ENCODE peak calls at places on chromosome 13, in four cellular contexts. One of them, this sample, is unnamed.

GRCh38 chr13:86563308-86563707 is 764.1 kb upstream of the SLITRK6 start:
- DNase-seq in HCT116: no peak
- DNase-seq in K562: no peak
- DNase-seq in GM12878: no peak
- DNase-seq in this sample: no peak

GRCh38 chr13:79051472-79051871 is 354.6 kb downstream of the RBM26 start:
- DNase-seq in HCT116: no peak
- DNase-seq in K562: no peak
- DNase-seq in GM12878: no peak
- DNase-seq in this sample: no peak

GRCh38 chr13:56586966-56587365 is 553.8 kb upstream of the PRR20A start:
- DNase-seq in HCT116: no peak
- DNase-seq in K562: no peak
- DNase-seq in GM12878: no peak
- DNase-seq in this sample: no peak

GRCh38 chr13:88429862-88430261 is 758.7 kb downstream of the SLITRK5 start:
- DNase-seq in HCT116: no peak
- DNase-seq in K562: no peak
- DNase-seq in GM12878: no peak
- DNase-seq in this sample: no peak

GRCh38 chr13:26254583-26255102 is 714 bp downstream of the CDK8 start:
- DNase-seq in HCT116: no peak
- DNase-seq in K562: peak
- DNase-seq in GM12878: no peak
- DNase-seq in this sample: peak

GRCh38 chr13:39787086-39787487 is 131.6 kb downstream of the COG6 start:
- DNase-seq in HCT116: no peak
- DNase-seq in K562: no peak
- DNase-seq in GM12878: no peak
- DNase-seq in this sample: no peak

GRCh38 chr13:73090116-73090811 is 31.5 kb downstream of the KLF5 start:
- DNase-seq in HCT116: peak
- DNase-seq in K562: peak
- DNase-seq in GM12878: no peak
- DNase-seq in this sample: no peak

GRCh38 chr13:38494445-38494844 is 144.8 kb downstream of the UFM1 start:
- DNase-seq in HCT116: no peak
- DNase-seq in K562: no peak
- DNase-seq in GM12878: no peak
- DNase-seq in this sample: no peak

GRCh38 chr13:74289861-74290260 is 155.7 kb upstream of the KLF12 start:
- DNase-seq in HCT116: no peak
- DNase-seq in K562: no peak
- DNase-seq in GM12878: no peak
- DNase-seq in this sample: peak

GRCh38 chr13:74289130-74289529 is 154.9 kb upstream of the KLF12 start:
- DNase-seq in HCT116: no peak
- DNase-seq in K562: no peak
- DNase-seq in GM12878: no peak
- DNase-seq in this sample: no peak

GRCh38 chr13:74290324-74290773 is 156.1 kb upstream of the KLF12 start:
- DNase-seq in HCT116: peak
- DNase-seq in K562: no peak
- DNase-seq in GM12878: no peak
- DNase-seq in this sample: peak

GRCh38 chr13:74288361-74288911 is 154.2 kb upstream of the KLF12 start:
- DNase-seq in HCT116: no peak
- DNase-seq in K562: no peak
- DNase-seq in GM12878: no peak
- DNase-seq in this sample: peak

DNA sequence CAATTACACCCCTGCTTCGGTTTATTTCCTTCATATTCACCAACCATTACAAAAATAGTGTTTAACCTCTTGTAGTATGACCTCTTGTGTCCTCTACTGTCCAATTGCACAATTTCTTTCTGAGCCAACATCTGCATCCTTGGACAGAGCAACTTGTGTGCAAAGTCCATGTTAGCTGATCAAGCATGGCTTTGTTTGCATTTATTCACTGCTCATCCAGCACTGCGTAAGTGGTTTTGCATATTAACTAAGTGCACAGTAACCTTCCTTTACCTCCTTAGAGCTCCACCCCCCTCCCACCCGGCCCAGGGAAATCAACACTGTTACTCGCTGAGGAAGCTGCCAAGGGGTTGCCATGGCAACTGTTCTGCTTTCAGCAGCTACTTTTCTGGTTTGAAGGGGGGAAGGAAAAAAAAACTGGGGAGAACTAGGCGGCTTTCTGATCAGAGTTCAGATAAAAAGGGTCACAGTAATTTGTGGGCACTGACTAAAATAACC is 153.5 kb upstream of the KLF12 start:
- DNase-seq in HCT116: no peak
- DNase-seq in K562: no peak
- DNase-seq in GM12878: no peak
- DNase-seq in this sample: peak
- TF ChIP-seq CTCF in HCT116: no peak
- TF ChIP-seq CTCF in K562: no peak
- TF ChIP-seq CTCF in GM12878: no peak
- TF ChIP-seq CTCF in this sample: no peak

GRCh38 chr13:23510979-23511735 is 59.1 kb upstream of the TNFRSF19 start:
- DNase-seq in HCT116: peak
- DNase-seq in K562: no peak
- DNase-seq in GM12878: peak
- DNase-seq in this sample: no peak
- TF ChIP-seq YY1 in HCT116: no peak
- TF ChIP-seq YY1 in K562: no peak
- TF ChIP-seq YY1 in GM12878: peak
- TF ChIP-seq YY1 in this sample: no peak

DNA sequence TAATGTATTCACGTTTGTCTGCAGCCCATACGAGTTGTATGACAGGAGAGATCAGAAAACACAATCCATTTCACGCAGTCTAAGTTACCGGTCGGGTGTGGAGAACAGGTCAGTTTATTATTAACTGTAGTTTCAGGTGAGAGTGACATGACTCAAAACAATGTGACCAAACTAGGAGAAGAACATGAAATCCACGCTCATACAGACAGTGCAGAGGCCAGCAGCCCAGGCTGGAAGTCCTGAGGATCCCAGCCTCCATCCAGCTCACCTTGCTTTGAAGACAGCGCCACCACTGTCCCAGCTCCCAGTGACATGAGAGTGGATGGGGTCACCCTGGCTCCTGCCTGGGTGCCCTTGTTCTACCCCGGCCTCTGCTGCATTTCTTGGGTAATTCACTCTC is 19.7 kb upstream of the ATP11A start:
- DNase-seq in HCT116: no peak
- DNase-seq in K562: no peak
- DNase-seq in GM12878: no peak
- DNase-seq in this sample: no peak
- TF ChIP-seq CTCF in HCT116: no peak
- TF ChIP-seq CTCF in K562: peak
- TF ChIP-seq CTCF in GM12878: peak
- TF ChIP-seq CTCF in this sample: no peak

GRCh38 chr13:99656092-99656745 is 154.9 kb downstream of the TM9SF2 start:
- DNase-seq in HCT116: peak
- DNase-seq in K562: peak
- DNase-seq in GM12878: peak
- DNase-seq in this sample: peak
- TF ChIP-seq YY1 in HCT116: no peak
- TF ChIP-seq YY1 in K562: no peak
- TF ChIP-seq YY1 in GM12878: peak
- TF ChIP-seq YY1 in this sample: no peak

DNA sequence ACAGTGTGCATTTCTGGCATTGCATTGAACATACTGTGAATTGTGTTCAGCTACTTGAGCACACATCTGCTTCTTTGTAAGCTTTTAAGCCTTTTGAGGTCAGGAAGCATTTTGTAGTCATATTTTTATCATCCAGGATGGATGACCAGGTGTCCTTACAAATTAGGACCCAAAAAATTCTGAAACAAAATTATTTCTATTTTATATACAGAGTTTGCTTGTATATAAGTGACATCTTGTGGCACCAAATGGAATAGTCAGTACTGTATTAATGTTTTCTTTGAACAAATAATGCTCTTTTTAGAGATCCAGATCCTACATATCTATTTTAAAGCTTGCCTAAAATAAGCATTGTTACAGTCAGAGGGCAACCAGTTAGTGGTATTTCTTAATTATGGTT is 9.5 kb upstream of the SUPT20H start:
- DNase-seq in HCT116: peak
- DNase-seq in K562: no peak
- DNase-seq in GM12878: no peak
- DNase-seq in this sample: peak
- TF ChIP-seq CTCF in HCT116: peak
- TF ChIP-seq CTCF in K562: peak
- TF ChIP-seq CTCF in GM12878: no peak
- TF ChIP-seq CTCF in this sample: peak

DNA sequence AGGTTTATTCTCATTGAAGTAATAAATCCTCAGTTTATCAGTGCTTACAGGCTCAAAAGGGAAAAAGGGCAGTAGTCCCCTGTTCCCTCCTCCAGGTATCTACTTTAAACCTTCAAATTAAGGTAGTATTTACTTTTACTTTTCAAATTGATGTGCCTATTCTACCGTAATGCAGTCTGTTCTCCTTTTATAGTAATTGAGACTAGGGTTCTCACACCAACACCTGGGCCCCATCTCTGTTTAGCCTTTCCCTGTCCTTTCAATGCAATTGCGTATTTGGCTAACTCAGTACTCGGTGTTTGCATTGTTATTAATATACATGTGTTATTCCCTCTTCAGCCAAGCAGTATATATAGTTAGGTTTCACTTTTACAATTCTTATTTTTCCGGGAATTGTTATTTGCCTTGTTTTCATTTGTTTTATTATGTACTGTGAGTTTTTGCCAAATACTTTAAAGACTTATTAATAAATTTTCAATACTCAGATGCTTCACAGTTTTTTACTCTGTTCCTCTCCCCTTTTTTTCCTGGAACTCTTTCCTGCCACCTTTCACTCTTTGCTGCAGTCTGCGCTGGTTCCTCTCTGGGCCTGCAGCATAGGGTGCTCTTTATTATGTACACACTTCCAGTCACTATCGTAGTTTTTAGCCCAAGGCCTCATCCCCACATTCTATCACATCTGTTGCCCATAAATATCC is 30.3 kb downstream of the USPL1 start:
- DNase-seq in HCT116: no peak
- DNase-seq in K562: no peak
- DNase-seq in GM12878: no peak
- DNase-seq in this sample: no peak
- TF ChIP-seq YY1 in HCT116: no peak
- TF ChIP-seq YY1 in K562: no peak
- TF ChIP-seq YY1 in GM12878: no peak
- TF ChIP-seq YY1 in this sample: no peak

DNA sequence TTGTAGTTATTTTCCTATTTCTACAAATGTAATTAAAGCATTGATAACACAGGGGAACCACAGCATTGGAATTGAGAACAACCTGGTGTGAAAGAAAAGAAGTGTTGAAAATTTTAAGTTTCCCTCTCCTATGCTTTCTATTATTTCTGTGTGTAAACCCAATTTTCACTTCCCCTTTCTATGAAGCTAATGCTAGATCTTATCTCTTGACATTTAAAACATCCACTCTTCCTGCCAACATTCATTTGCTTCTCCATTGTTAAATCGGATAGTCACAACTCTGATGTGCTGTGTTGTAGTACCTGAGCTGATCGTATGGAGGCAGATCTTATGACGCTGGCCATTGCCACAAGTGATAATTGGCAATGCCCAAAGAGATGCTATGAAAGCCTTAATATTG is 203.0 kb downstream of the ITGBL1 start:
- DNase-seq in HCT116: no peak
- DNase-seq in K562: no peak
- DNase-seq in GM12878: peak
- DNase-seq in this sample: no peak
- TF ChIP-seq CTCF in HCT116: no peak
- TF ChIP-seq CTCF in K562: no peak
- TF ChIP-seq CTCF in GM12878: no peak
- TF ChIP-seq CTCF in this sample: no peak

DNA sequence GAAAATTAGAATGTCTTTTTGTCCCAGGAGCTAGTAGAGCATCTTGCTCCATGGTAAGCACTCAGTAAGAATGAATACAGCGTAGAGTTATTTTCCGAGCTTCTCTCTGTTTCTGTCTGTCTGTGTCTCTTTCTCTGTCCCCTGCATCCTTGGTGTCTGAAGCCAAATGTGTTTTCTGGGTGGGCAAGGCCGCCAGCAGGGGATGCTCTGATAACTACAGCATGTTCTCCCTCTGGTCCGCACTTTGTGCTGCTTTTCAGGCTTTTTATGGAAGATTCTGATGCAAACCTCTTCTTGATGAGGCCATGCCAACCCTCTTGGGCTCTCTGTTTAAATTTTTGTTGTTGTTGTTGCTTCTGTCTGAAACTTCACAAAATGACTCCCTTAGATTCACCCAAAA is 142.8 kb upstream of the UBL3 start:
- DNase-seq in HCT116: no peak
- DNase-seq in K562: no peak
- DNase-seq in GM12878: no peak
- DNase-seq in this sample: no peak
- TF ChIP-seq YY1 in HCT116: no peak
- TF ChIP-seq YY1 in K562: no peak
- TF ChIP-seq YY1 in GM12878: no peak
- TF ChIP-seq YY1 in this sample: no peak

GRCh38 chr13:110445183-110445582 is 116.3 kb downstream of the RAB20 start:
- DNase-seq in HCT116: no peak
- DNase-seq in K562: no peak
- DNase-seq in GM12878: no peak
- DNase-seq in this sample: no peak

GRCh38 chr13:110442946-110443632 is 118.4 kb downstream of the RAB20 start:
- DNase-seq in HCT116: no peak
- DNase-seq in K562: no peak
- DNase-seq in GM12878: no peak
- DNase-seq in this sample: no peak

GRCh38 chr13:110443633-110444225 is 117.8 kb downstream of the RAB20 start:
- DNase-seq in HCT116: no peak
- DNase-seq in K562: no peak
- DNase-seq in GM12878: no peak
- DNase-seq in this sample: no peak

GRCh38 chr13:110445722-110446569 is 115.6 kb downstream of the RAB20 start:
- DNase-seq in HCT116: no peak
- DNase-seq in K562: no peak
- DNase-seq in GM12878: no peak
- DNase-seq in this sample: no peak

GRCh38 chr13:110444226-110444653 is 117.3 kb downstream of the RAB20 start:
- DNase-seq in HCT116: peak
- DNase-seq in K562: no peak
- DNase-seq in GM12878: no peak
- DNase-seq in this sample: no peak
- TF ChIP-seq CTCF in HCT116: peak
- TF ChIP-seq CTCF in K562: no peak
- TF ChIP-seq CTCF in GM12878: peak
- TF ChIP-seq CTCF in this sample: no peak